ENCODE peak calls at places on chromosomes 7 and 10, in ten cellular contexts. One of them, this sample, is unnamed.

GRCh38 chr7:111437736-111438135 is 124.6 kb downstream of the IMMP2L start:
- DNase-seq in esophagus squamous epithelium: no peak
- DNase-seq in A549: no peak
- DNase-seq in stomach: no peak
- DNase-seq in transverse colon: no peak
- DNase-seq in tibial nerve: no peak
- DNase-seq in uterus: no peak
- DNase-seq in HepG2: no peak
- DNase-seq in IMR-90: no peak
- DNase-seq in ovary: no peak
- DNase-seq in this sample: no peak

GRCh38 chr7:7178081-7178480 is 4.3 kb upstream of the C1GALT1 start:
- DNase-seq in HepG2: no peak
- DNase-seq in transverse colon: no peak
- DNase-seq in esophagus squamous epithelium: no peak
- DNase-seq in A549: no peak
- DNase-seq in IMR-90: no peak
- DNase-seq in ovary: no peak
- DNase-seq in stomach: no peak
- DNase-seq in tibial nerve: no peak
- DNase-seq in uterus: no peak
- DNase-seq in this sample: no peak

GRCh38 chr7:68726386-68726785 is 871.9 kb upstream of the AUTS2 start:
- DNase-seq in ovary: no peak
- DNase-seq in uterus: no peak
- DNase-seq in transverse colon: no peak
- DNase-seq in IMR-90: no peak
- DNase-seq in A549: peak; percentile 29
- DNase-seq in esophagus squamous epithelium: no peak
- DNase-seq in tibial nerve: no peak
- DNase-seq in stomach: no peak
- DNase-seq in HepG2: no peak
- DNase-seq in this sample: no peak

GRCh38 chr10:112261281-112261822 is 21.8 kb upstream of the TECTB start:
- DNase-seq in esophagus squamous epithelium: no peak
- DNase-seq in tibial nerve: peak; percentile 11
- DNase-seq in ovary: no peak
- DNase-seq in stomach: no peak
- DNase-seq in transverse colon: no peak
- DNase-seq in uterus: no peak
- DNase-seq in HepG2: peak; percentile 100
- DNase-seq in A549: no peak
- DNase-seq in IMR-90: peak; percentile 77
- DNase-seq in this sample: no peak

GRCh38 chr10:45118929-45119328 is 118.2 kb downstream of the ZNF22 start:
- DNase-seq in tibial nerve: no peak
- DNase-seq in ovary: no peak
- DNase-seq in IMR-90: no peak
- DNase-seq in HepG2: no peak
- DNase-seq in stomach: no peak
- DNase-seq in transverse colon: no peak
- DNase-seq in uterus: no peak
- DNase-seq in esophagus squamous epithelium: no peak
- DNase-seq in A549: no peak
- DNase-seq in this sample: no peak

GRCh38 chr10:132627736-132628512 is 90.3 kb downstream of the INPP5A start:
- DNase-seq in transverse colon: no peak
- DNase-seq in uterus: peak; percentile 67
- DNase-seq in stomach: peak; percentile 47
- DNase-seq in IMR-90: peak; percentile 50
- DNase-seq in HepG2: no peak
- DNase-seq in tibial nerve: no peak
- DNase-seq in A549: no peak
- DNase-seq in esophagus squamous epithelium: no peak
- DNase-seq in ovary: peak; percentile 53
- DNase-seq in this sample: peak; percentile 50

GRCh38 chr10:396535-397220 is 261.4 kb downstream of the ZMYND11 start:
- DNase-seq in esophagus squamous epithelium: no peak
- DNase-seq in transverse colon: no peak
- DNase-seq in tibial nerve: no peak
- DNase-seq in A549: no peak
- DNase-seq in IMR-90: no peak
- DNase-seq in HepG2: no peak
- DNase-seq in stomach: no peak
- DNase-seq in ovary: no peak
- DNase-seq in uterus: no peak
- DNase-seq in this sample: no peak

GRCh38 chr7:132614428-132615076 is 38.3 kb upstream of the PLXNA4 start:
- DNase-seq in uterus: no peak
- DNase-seq in tibial nerve: peak; percentile 24
- DNase-seq in stomach: no peak
- DNase-seq in HepG2: no peak
- DNase-seq in transverse colon: peak; percentile 12
- DNase-seq in IMR-90: no peak
- DNase-seq in esophagus squamous epithelium: no peak
- DNase-seq in ovary: no peak
- DNase-seq in A549: no peak
- DNase-seq in this sample: no peak

GRCh38 chr7:92460510-92460909 is 13.2 kb downstream of the GATAD1 start:
- DNase-seq in esophagus squamous epithelium: no peak
- DNase-seq in uterus: no peak
- DNase-seq in transverse colon: no peak
- DNase-seq in tibial nerve: no peak
- DNase-seq in ovary: no peak
- DNase-seq in A549: no peak
- DNase-seq in stomach: no peak
- DNase-seq in HepG2: no peak
- DNase-seq in IMR-90: no peak
- DNase-seq in this sample: no peak

GRCh38 chr7:92460109-92460508 is 12.8 kb downstream of the GATAD1 start:
- DNase-seq in tibial nerve: no peak
- DNase-seq in transverse colon: no peak
- DNase-seq in esophagus squamous epithelium: no peak
- DNase-seq in IMR-90: no peak
- DNase-seq in ovary: no peak
- DNase-seq in uterus: no peak
- DNase-seq in A549: no peak
- DNase-seq in stomach: no peak
- DNase-seq in HepG2: no peak
- DNase-seq in this sample: no peak

GRCh38 chr7:92464515-92464914 is 13.2 kb downstream of the ERVW-1 start:
- DNase-seq in IMR-90: no peak
- DNase-seq in uterus: no peak
- DNase-seq in HepG2: no peak
- DNase-seq in tibial nerve: no peak
- DNase-seq in transverse colon: no peak
- DNase-seq in esophagus squamous epithelium: no peak
- DNase-seq in stomach: no peak
- DNase-seq in ovary: no peak
- DNase-seq in A549: no peak
- DNase-seq in this sample: no peak

GRCh38 chr7:92456241-92456640 is 9.0 kb downstream of the GATAD1 start:
- DNase-seq in HepG2: no peak
- DNase-seq in tibial nerve: no peak
- DNase-seq in stomach: no peak
- DNase-seq in A549: no peak
- DNase-seq in transverse colon: no peak
- DNase-seq in ovary: no peak
- DNase-seq in uterus: no peak
- DNase-seq in esophagus squamous epithelium: no peak
- DNase-seq in IMR-90: peak; percentile 46
- DNase-seq in this sample: no peak

DNA sequence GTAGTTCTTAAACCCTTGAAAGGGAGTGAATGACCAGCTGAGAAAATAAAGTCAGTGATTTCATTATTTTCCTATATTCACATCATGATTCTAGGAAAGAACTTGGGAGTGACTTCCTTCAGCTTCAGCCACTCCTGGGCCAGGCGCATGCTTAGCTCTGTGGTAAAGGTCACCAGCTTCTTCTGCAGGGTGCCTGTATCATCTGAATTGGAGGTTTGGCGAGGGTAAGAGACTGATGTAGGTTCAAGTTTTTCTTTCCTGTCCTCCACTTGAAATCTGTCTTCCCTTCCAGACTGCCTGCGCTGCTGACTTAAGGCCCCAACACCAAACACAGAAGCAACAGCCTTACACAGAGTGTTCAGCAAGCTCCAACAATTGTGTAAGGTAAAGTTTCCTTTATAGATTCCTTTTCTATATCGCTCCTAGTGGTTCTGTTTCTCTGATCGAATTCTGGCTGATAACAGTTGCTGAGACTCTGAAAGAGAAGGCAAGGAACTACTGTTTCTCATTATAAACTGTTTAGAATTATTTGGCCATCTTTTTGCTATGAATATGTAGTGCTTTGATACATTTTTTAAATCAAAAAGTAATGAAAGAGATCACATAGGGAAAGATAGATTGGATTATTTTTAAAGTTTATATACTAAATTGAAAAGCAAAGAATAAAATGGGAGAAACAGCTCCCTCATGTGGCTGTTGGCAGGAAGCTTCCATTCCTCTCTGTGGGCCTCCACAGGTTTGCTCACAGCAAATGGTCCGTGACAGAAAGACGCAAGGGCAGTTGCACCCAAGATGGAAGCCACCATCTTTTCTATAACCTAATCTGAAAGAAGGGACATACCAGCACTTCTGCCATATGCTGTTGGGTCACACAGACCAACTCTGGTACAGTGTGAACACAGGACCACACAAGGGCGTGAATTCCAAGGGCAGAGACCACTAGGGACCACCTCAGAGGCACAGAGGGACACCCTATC is 14.0 kb downstream of the GATAD1 start:
- DNase-seq in uterus: no peak
- DNase-seq in tibial nerve: no peak
- DNase-seq in esophagus squamous epithelium: no peak
- DNase-seq in A549: peak; percentile 61
- DNase-seq in stomach: no peak
- DNase-seq in transverse colon: peak; percentile 25
- DNase-seq in IMR-90: peak; percentile 38
- DNase-seq in HepG2: peak; percentile 29
- DNase-seq in ovary: no peak
- DNase-seq in this sample: no peak
- TF ChIP-seq POLR2A in uterus: no peak
- TF ChIP-seq POLR2A in tibial nerve: no peak
- TF ChIP-seq POLR2A in esophagus squamous epithelium: no peak
- TF ChIP-seq POLR2A in A549: no peak
- TF ChIP-seq POLR2A in stomach: no peak
- TF ChIP-seq POLR2A in transverse colon: no peak
- TF ChIP-seq POLR2A in IMR-90: no peak
- TF ChIP-seq POLR2A in HepG2: no peak
- TF ChIP-seq POLR2A in ovary: no peak
- TF ChIP-seq POLR2A in this sample: peak; percentile 13

DNA sequence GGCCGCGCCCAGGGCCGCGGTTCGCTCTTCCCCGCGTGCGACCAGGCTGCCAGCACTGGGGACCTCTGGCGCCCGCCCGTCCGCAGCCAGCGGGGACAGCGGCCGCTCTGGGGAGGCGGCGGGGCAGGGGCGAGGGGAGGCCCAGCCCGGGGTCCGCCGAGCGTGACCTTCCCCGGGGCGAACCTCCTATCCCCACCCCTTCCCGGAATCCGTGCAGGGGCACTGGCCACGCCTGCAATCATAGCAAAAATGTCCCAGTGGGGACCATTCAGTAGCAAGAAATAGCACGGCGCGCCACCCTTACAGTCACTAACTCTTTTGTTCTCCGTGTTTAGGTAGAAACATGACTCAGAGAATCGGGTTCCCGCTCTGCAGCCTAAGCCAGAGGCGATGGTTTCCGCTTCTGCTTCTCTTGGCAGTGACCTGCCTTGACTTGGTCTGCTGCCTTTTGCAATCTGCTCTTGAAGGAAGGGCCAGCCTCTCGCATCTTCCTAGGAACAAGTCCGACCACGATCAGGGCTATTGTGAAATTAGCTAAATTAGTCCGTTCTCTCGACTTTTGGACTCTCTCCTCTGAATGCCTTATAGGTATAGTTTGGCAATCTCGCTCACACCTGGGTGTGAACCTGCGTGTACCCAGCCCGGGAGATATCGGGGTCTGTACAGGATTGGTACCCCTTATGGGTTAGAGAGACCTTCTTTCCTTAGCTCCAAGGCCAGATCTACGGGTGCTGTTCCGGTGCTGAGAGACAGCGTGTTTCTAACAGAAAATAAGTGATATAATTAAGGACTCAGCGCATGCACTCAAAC is 79.4 kb upstream of the ACBD5 start:
- DNase-seq in HepG2: no peak
- DNase-seq in tibial nerve: peak; percentile 58
- DNase-seq in uterus: peak; percentile 30
- DNase-seq in A549: peak; percentile 17
- DNase-seq in ovary: peak; percentile 17
- DNase-seq in stomach: peak; percentile 68
- DNase-seq in IMR-90: peak; percentile 6
- DNase-seq in transverse colon: peak; percentile 49
- DNase-seq in esophagus squamous epithelium: peak; percentile 4
- DNase-seq in this sample: peak; percentile 53
- H3K27ac ChIP-seq in HepG2: no peak overlapping the region
- H3K27ac ChIP-seq in tibial nerve: peak overlapping the region; percentile 73
- H3K27ac ChIP-seq in uterus: no peak overlapping the region
- H3K27ac ChIP-seq in A549: peak overlapping the region; percentile 74
- H3K27ac ChIP-seq in ovary: no peak overlapping the region
- H3K27ac ChIP-seq in stomach: peak overlapping the region; percentile 57
- H3K27ac ChIP-seq in IMR-90: no peak overlapping the region
- H3K27ac ChIP-seq in transverse colon: no peak overlapping the region
- H3K27ac ChIP-seq in esophagus squamous epithelium: peak overlapping the region; percentile 83
- H3K27ac ChIP-seq in this sample: no peak overlapping the region

GRCh38 chr7:114534957-114535356 is 120.3 kb downstream of the FOXP2 start:
- DNase-seq in stomach: no peak
- DNase-seq in A549: no peak
- DNase-seq in ovary: no peak
- DNase-seq in uterus: no peak
- DNase-seq in esophagus squamous epithelium: no peak
- DNase-seq in IMR-90: no peak
- DNase-seq in tibial nerve: no peak
- DNase-seq in HepG2: no peak
- DNase-seq in transverse colon: no peak
- DNase-seq in this sample: no peak

GRCh38 chr7:114540291-114540690 is 125.7 kb downstream of the FOXP2 start:
- DNase-seq in HepG2: no peak
- DNase-seq in A549: no peak
- DNase-seq in ovary: no peak
- DNase-seq in tibial nerve: no peak
- DNase-seq in IMR-90: no peak
- DNase-seq in uterus: no peak
- DNase-seq in stomach: no peak
- DNase-seq in transverse colon: no peak
- DNase-seq in esophagus squamous epithelium: no peak
- DNase-seq in this sample: no peak

DNA sequence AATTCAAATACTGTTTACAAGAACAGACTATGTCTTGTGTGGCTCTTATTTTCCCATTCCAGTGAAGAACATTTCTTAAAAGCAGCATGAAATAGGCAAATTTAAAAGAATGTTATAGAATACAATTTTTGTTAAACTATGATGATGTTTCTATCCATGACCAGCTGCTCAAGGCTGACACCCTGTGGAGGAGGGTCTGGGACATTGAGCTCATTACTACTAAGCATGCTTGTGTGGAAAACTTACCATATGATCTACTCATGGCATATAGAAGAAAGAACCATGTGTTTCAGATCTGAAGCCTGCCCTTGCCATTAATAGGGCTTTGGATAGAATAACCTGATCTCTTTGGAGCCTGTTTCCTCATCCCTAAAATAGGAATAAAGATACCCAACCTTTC is 125.0 kb downstream of the FOXP2 start:
- DNase-seq in ovary: peak; percentile 28
- DNase-seq in tibial nerve: peak; percentile 7
- DNase-seq in HepG2: peak; percentile 12
- DNase-seq in stomach: no peak
- DNase-seq in A549: peak; percentile 33
- DNase-seq in uterus: no peak
- DNase-seq in esophagus squamous epithelium: no peak
- DNase-seq in IMR-90: peak; percentile 35
- DNase-seq in transverse colon: peak; percentile 7
- DNase-seq in this sample: no peak
- TF ChIP-seq CTCF in ovary: no peak
- TF ChIP-seq CTCF in tibial nerve: no peak
- TF ChIP-seq CTCF in HepG2: peak; percentile 41
- TF ChIP-seq CTCF in stomach: no peak
- TF ChIP-seq CTCF in A549: peak; percentile 42
- TF ChIP-seq CTCF in uterus: peak; percentile 44
- TF ChIP-seq CTCF in esophagus squamous epithelium: no peak
- TF ChIP-seq CTCF in IMR-90: peak; percentile 51
- TF ChIP-seq CTCF in transverse colon: no peak
- TF ChIP-seq CTCF in this sample: no peak

DNA sequence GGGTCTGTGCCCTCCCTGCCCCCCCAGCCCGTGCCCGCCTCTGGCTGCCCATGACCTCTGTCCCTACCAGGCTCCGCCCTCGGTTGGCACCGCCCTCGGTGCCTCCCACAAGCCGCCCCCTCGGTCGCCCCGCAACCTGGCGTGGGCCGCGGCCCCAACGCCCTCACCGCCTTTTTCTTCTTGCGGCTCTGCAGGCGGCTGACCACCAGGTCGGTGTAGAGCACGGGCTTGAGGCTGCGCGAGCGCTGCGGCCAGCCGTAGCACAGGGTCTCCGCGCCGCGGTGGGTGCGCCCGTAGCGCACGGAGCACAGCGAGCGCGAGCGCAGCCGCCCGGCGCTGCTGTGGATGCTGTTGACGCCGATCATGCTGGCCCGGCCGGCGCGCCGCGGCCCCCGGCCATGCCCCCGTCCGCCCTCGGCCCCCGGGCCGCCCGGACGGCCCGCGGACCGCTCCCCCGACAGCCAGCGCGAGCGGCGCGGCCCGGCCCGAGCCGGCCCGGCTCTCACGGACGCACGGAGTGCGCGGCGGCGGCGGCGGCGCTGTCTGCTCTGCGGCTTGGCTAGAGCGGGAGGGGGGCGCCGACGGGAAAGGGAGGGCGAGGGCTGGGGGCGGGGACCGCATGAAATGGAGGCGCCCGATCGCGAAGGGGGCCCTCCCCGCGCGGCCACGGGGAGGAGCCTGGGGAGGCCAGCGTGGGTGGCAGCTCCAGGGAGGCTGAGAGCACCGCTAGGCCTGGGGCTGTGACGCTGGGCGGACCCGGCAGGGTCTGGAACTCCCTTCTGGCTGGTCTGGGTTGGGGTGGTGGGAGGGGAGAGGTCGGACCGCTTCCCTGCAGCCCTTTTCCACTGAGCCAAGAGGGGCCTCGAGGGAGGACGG is 9.6 kb downstream of the PSD start:
- DNase-seq in ovary: peak; percentile 57
- DNase-seq in transverse colon: peak; percentile 64
- DNase-seq in esophagus squamous epithelium: no peak
- DNase-seq in A549: no peak
- DNase-seq in uterus: peak; percentile 84
- DNase-seq in stomach: no peak
- DNase-seq in IMR-90: peak; percentile 44
- DNase-seq in HepG2: no peak
- DNase-seq in tibial nerve: no peak
- DNase-seq in this sample: peak; percentile 70
- TF ChIP-seq POLR2A in ovary: no peak
- TF ChIP-seq POLR2A in transverse colon: peak; percentile 28
- TF ChIP-seq POLR2A in esophagus squamous epithelium: no peak
- TF ChIP-seq POLR2A in A549: no peak
- TF ChIP-seq POLR2A in uterus: peak; percentile 66
- TF ChIP-seq POLR2A in stomach: no peak
- TF ChIP-seq POLR2A in IMR-90: peak; percentile 14
- TF ChIP-seq POLR2A in HepG2: no peak
- TF ChIP-seq POLR2A in tibial nerve: no peak
- TF ChIP-seq POLR2A in this sample: no peak